ENCODE peak calls at places on chromosomes 3 and 15, in seven cellular contexts. W is CD4-positive, alpha-beta T cell; T is brain microvascular endothelial cell; R is breast epithelium; S is heart left ventricle; H is transverse colon; A is mammary epithelial cell. J is an unnamed sample. For H3K27me3, the result is how much of the 10 kb centered on the place peaks cover.

GRCh38 chr3:13301295-13301987 is 118.7 kb downstream of the NUP210 start:
- DNase-seq in S (no peak), T (peak), H (no peak), A (peak), R (no peak), W (no peak), J (no peak)

GRCh38 chr15:80107774-80108173 is 45.0 kb upstream of the FAH start:
- DNase-seq in W (no peak), A (no peak), H (no peak), S (no peak), R (no peak), T (no peak), J (no peak)

GRCh38 chr3:23807161-23808015 is 1.6 kb downstream of the UBE2E1 start:
- DNase-seq in W (no peak), H (no peak), A (peak), S (no peak), T (no peak), R (no peak), J (no peak)

GRCh38 chr15:36914962-36915808 is 185.2 kb downstream of the MEIS2 start:
- DNase-seq in W (no peak), S (no peak), H (no peak), R (no peak), A (no peak), T (no peak), J (no peak)

GRCh38 chr3:99532246-99532645 is 106.1 kb upstream of the COL8A1 start:
- DNase-seq in T (peak), R (no peak), H (peak), S (no peak), W (no peak), A (peak), J (no peak)

GRCh38 chr3:55620361-55621025 is 133.4 kb upstream of the WNT5A start:
- DNase-seq in S (no peak), T (peak), W (no peak), H (no peak), R (no peak), A (peak), J (no peak)

GRCh38 chr15:43903864-43904290 is 77.1 kb downstream of the WDR76 start:
- DNase-seq in W (peak), T (peak), A (peak), R (no peak), S (no peak), H (peak), J (no peak)

GRCh38 chr15:42335074-42335473 is 24.2 kb upstream of the CAPN3 start:
- DNase-seq in W (no peak), R (no peak), T (no peak), S (no peak), H (no peak), A (no peak), J (no peak)

GRCh38 chr15:99651023-99651807 is 82.0 kb downstream of the LYSMD4 start:
- DNase-seq in R (no peak), W (no peak), T (peak), S (no peak), A (peak), H (no peak), J (no peak)

GRCh38 chr15:79593119-79593869 is 161.2 kb downstream of the MINAR1 start:
- DNase-seq in T (no peak), A (no peak), W (no peak), R (no peak), S (no peak), H (no peak), J (no peak)

GRCh38 chr15:27665002-27665401 is 434.1 kb downstream of the OCA2 start:
- DNase-seq in A (no peak), H (no peak), T (no peak), R (no peak), S (no peak), W (no peak), J (no peak)

GRCh38 chr15:44832068-44832467 is 95.7 kb downstream of the TRIM69 start:
- DNase-seq in T (no peak), A (no peak), W (no peak), R (no peak), H (no peak), S (no peak), J (no peak)

GRCh38 chr3:27194494-27194893 is 174.7 kb downstream of the NEK10 start:
- DNase-seq in H (no peak), S (no peak), W (no peak), A (no peak), R (no peak), T (no peak), J (no peak)

GRCh38 chr3:100682854-100683760 is 26.2 kb upstream of the TFG start:
- DNase-seq in S (no peak), W (no peak), H (no peak), A (no peak), R (no peak), T (no peak), J (no peak)

GRCh38 chr3:31230834-31231233 is 301.9 kb upstream of the STT3B start:
- DNase-seq in R (no peak), W (no peak), A (no peak), S (no peak), T (no peak), H (no peak), J (no peak)

GRCh38 chr3:194274424-194275085 is 76.6 kb downstream of the CPN2 start:
- DNase-seq in R (peak), H (no peak), S (no peak), T (no peak), A (no peak), W (no peak), J (peak)

GRCh38 chr15:24924621-24925020 is 30.2 kb upstream of the SNRPN start:
- DNase-seq in R (no peak), H (no peak), W (no peak), A (no peak), T (no peak), S (no peak), J (no peak)

GRCh38 chr15:49155834-49156627 is 632 bp upstream of the COPS2 start:
- DNase-seq in W (no peak), R (no peak), T (peak), A (peak), S (no peak), H (peak), J (no peak)

GRCh38 chr3:177482048-177482741 is 284.9 kb upstream of the TBL1XR1 start:
- DNase-seq in S (no peak), H (no peak), R (no peak), W (no peak), T (no peak), A (no peak), J (no peak)

GRCh38 chr3:100316656-100317069 is 17.9 kb upstream of the NIT2 start:
- DNase-seq in A (peak), T (peak), S (no peak), W (peak), H (no peak), R (no peak), J (no peak)

GRCh38 chr3:20104167-20104661 is 64.0 kb downstream of the KAT2B start:
- DNase-seq in S (no peak), H (peak), A (no peak), R (no peak), T (no peak), W (peak), J (no peak)

GRCh38 chr15:70142322-70143191 is 44.8 kb upstream of the TLE3 start:
- DNase-seq in T (peak), H (no peak), W (no peak), R (no peak), S (no peak), A (no peak), J (peak)

GRCh38 chr3:52471371-52472238 is 16.2 kb downstream of the NISCH start:
- DNase-seq in W (no peak), T (peak), S (peak), R (peak), A (no peak), H (peak), J (peak)

GRCh38 chr15:71743861-71744382 is 66.4 kb upstream of the NR2E3 start:
- DNase-seq in W (peak), R (peak), H (peak), S (no peak), T (peak), A (peak), J (no peak)

GRCh38 chr15:71332605-71333004 is 217.3 kb downstream of the THSD4 start:
- DNase-seq in T (no peak), H (no peak), A (no peak), S (no peak), R (no peak), W (no peak), J (no peak)

GRCh38 chr15:73596214-73596613 is 37.0 kb downstream of the NPTN start:
- DNase-seq in H (no peak), A (no peak), R (no peak), T (no peak), W (no peak), S (no peak), J (no peak)

GRCh38 chr15:73599934-73600333 is 33.3 kb downstream of the NPTN start:
- DNase-seq in H (no peak), R (no peak), T (no peak), S (no peak), W (no peak), A (peak), J (no peak)

GRCh38 chr15:73594109-73594508 is 39.1 kb downstream of the NPTN start:
- DNase-seq in W (no peak), T (no peak), A (no peak), S (no peak), H (no peak), R (no peak), J (no peak)

GRCh38 chr15:73598540-73599195 is 34.5 kb downstream of the NPTN start:
- DNase-seq in H (no peak), T (no peak), W (no peak), A (no peak), R (no peak), S (no peak), J (no peak)

DNA sequence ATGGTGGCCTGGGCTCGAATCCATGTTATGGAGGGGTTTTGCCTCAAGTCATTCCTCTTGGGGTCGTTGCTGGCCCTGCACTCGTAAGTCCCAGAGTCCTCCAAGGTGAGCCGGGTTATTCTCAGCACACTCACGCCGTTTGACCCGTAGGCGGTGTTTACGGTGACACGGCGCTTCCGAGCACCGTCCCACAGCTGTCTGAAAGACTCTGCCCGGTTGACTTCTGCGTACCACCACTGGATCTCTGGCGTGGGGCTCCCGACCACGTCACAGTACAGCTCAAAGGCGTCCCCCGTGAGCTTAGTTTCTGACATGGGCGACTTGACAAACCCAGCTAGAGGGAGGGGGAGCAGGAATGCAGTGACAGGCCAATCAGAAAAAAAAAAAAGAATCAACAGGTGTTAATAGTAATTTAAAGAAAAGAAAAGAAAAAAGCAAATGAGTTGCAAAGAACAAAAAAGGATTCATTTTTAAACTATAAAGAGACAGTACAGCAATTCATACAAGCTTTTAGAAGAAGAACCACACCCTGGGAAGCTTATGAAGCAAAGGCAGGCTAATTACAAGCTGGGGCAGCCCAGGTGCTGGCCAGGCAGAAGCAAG is 36.1 kb downstream of the NPTN start:
- DNase-seq in R (no peak), T (no peak), A (no peak), S (no peak), H (no peak), W (no peak), J (no peak)
- H3K27me3 ChIP-seq in R (under half), T (under half), A (under half), S (under half), H (under half), W (under half), J (under half)

DNA sequence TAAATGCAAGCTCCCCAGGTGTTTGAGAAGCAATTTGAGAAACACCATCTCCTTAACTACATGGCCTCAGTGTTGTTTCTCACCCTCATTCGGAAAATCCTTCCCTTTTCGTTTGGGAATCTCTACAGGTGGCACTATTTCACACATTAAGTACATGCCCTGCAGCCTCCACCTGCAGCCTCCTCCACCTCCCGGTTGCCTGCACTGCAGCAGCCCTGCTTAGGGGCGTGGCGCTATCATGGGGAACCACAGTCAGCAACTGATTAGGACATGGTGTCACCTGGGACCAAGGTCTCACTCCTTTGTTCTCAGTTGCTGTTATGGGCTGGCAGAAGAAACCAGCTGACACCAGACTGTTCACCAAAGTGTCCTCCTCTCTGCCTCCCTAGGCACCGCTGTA is 11.7 kb upstream of the ZNF774 start:
- DNase-seq in R (no peak), A (no peak), S (no peak), T (no peak), H (peak), W (no peak), J (no peak)
- TF ChIP-seq CTCF in R (no peak), A (no peak), S (no peak), T (no peak), H (peak), W (no peak), J (no peak)

DNA sequence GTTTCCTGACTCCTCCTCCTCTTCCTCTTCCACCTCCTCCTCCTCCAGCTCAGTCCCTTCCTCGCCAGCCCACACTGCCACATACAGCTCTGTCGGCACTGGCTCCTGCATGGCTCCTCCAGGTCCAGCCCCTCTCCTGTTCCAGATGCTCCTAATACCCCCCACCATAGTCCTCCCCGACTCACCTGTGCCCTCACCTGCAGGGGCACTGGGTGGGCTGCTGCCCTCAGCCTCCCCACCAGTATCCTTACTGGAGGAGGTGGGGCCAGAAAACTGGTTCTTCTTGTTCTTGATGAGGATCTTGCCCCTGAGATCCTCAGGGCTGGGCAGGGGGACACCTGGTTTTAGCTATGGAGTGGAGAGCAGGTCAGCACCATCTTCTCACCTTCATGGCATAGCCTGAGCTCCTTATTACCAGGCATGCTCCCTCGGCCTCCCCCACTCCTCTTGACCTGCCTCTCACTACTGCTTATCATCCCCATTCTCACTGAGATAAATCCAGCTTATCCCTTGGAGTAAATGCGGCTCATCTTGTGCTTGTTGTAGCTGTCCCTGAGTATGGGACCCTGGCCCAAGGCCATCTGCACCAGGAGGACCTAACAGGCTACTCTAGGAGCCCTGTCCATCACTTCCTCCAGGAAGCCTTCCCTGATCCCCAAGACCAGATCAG is 11.0 kb downstream of the PLCB2 start:
- DNase-seq in T (no peak), R (no peak), H (no peak), S (peak), W (no peak), A (no peak), J (no peak)
- H3K27me3 ChIP-seq in T (under half), R (under half), H (under half), S (under half), W (under half), A (under half), J (under half)

GRCh38 chr3:154095832-154096421 is 25.3 kb upstream of the ARHGEF26 start:
- DNase-seq in H (no peak), A (no peak), S (no peak), W (no peak), R (no peak), T (peak), J (no peak)
- TF ChIP-seq CTCF in H (peak), A (peak), S (peak), W (no peak), R (peak), T (peak), J (peak)

DNA sequence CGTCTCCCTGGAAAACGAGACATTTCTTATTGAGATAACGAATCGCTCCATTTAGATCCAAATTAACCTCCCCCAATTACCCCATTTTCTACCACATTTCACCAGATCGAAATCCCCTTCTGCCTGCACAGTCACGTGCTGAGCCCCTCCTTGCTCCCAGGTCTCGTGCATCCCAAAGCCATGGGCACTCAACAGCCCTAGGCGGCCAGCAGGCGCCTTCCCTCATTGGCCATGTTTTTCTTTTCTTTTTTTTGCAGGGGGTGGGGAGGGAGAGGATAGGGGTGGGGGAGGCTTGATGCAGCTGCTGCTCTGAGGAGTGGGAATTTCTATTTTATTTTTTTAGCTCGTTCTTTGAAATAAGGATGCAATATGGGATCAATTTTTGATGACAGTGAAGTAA is 53.0 kb upstream of the TMEM115 start:
- DNase-seq in T (no peak), A (no peak), R (no peak), S (no peak), H (no peak), W (no peak), J (no peak)
- H3K27me3 ChIP-seq in T (under half), A (under half), R (under half), S (under half), H (under half), W (under half), J (under half)

J was measured in upper lobe of right lung.